ENCODE peak calls at places on chromosomes 6 and 20, in six cellular contexts. R, Q, J, B, S and L are unnamed samples.

GRCh38 chr6:142728367-142728766 is 216.6 kb downstream of the HIVEP2 start:
- DNase-seq in R (no peak), Q (no peak), J (no peak), B (no peak), S (no peak), L (no peak)

GRCh38 chr20:49489688-49490087 is 7.2 kb upstream of the KCNB1 start:
- DNase-seq in R (no peak), Q (no peak), J (no peak), B (no peak), S (no peak), L (no peak)

GRCh38 chr20:34547844-34548613 is 10.5 kb upstream of the MAP1LC3A start:
- DNase-seq in R (no peak), Q (no peak), J (no peak), B (no peak), S (no peak), L (no peak)

GRCh38 chr6:154382707-154383106 is 26.1 kb upstream of the IPCEF1 start:
- DNase-seq in R (no peak), Q (no peak), J (no peak), B (no peak), S (no peak), L (no peak)

GRCh38 chr6:170257376-170257775 is 33.5 kb downstream of the DLL1 start:
- DNase-seq in R (no peak), Q (no peak), J (no peak), B (no peak), S (peak; percentile 15), L (no peak)

GRCh38 chr6:148179786-148180185 is 162.9 kb upstream of the SASH1 start:
- DNase-seq in R (no peak), Q (peak; percentile 20), J (peak; percentile 44), B (peak; percentile 45), S (no peak), L (peak; percentile 64)

GRCh38 chr6:119608994-119609393 is 259.4 kb upstream of the MAN1A1 start:
- DNase-seq in R (no peak), Q (no peak), J (no peak), B (no peak), S (no peak), L (no peak)

GRCh38 chr20:5127204-5127858 is 523 bp downstream of the CDS2 start:
- DNase-seq in R (no peak), Q (peak; percentile 17), J (peak; percentile 38), B (no peak), S (peak; percentile 55), L (peak; percentile 62)

GRCh38 chr6:40252531-40253258 is 318.4 kb upstream of the MOCS1 start:
- DNase-seq in R (no peak), Q (no peak), J (no peak), B (no peak), S (no peak), L (no peak)

GRCh38 chr6:157519255-157520116 is 138.5 kb downstream of the ZDHHC14 start:
- DNase-seq in R (no peak), Q (no peak), J (no peak), B (no peak), S (no peak), L (no peak)

GRCh38 chr6:43990627-43991619 is 136.3 kb downstream of the MRPL14 start:
- DNase-seq in R (peak; percentile 88), Q (peak; percentile 45), J (peak; percentile 92), B (no peak), S (no peak), L (peak; percentile 69)

GRCh38 chr6:53669592-53669991 is 4.0 kb upstream of the KLHL31 start:
- DNase-seq in R (no peak), Q (no peak), J (no peak), B (no peak), S (no peak), L (no peak)
- TF ChIP-seq CTCF in R (no peak), Q (no peak), J (no peak), B (no peak), S (no peak), L (no peak)

GRCh38 chr6:27472182-27472616 is 706 bp downstream of the ZNF184 start:
- DNase-seq in R (peak; percentile 41), Q (peak; percentile 56), J (peak; percentile 69), B (peak; percentile 75), S (peak; percentile 52), L (no peak)

GRCh38 chr6:27472617-27473400 is at the start of gene ZNF184:
- DNase-seq in R (peak; percentile 93), Q (peak; percentile 98), J (peak; percentile 99), B (peak; percentile 96), S (peak; percentile 96), L (peak; percentile 97)

GRCh38 chr6:27474672-27475071 is 1.8 kb upstream of the ZNF184 start:
- DNase-seq in R (no peak), Q (no peak), J (no peak), B (no peak), S (no peak), L (no peak)

GRCh38 chr6:27476090-27476489 is 3.2 kb upstream of the ZNF184 start:
- DNase-seq in R (no peak), Q (no peak), J (no peak), B (no peak), S (no peak), L (no peak)

DNA sequence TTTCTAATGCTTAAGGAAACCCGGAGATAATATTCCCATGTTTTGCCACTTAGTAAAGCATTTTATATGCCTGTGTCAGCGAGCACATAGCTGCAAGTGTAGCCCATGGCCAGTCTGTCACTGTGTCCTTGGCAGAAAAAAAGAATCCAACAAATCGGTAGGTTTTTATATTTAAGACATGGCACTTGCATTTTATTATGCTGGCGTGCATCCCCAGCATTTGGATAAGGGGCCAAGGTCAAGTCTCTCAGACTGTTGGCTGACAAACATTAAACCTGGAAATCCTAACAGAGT is 1.2 kb upstream of the ZNF184 start:
- DNase-seq in R (no peak), Q (no peak), J (no peak), B (no peak), S (no peak), L (no peak)
- H3K4me3 ChIP-seq in R (no peak overlapping the region), Q (no peak overlapping the region), J (no peak overlapping the region), B (no peak overlapping the region), S (no peak overlapping the region), L (peak overlapping the region; percentile 81)

DNA sequence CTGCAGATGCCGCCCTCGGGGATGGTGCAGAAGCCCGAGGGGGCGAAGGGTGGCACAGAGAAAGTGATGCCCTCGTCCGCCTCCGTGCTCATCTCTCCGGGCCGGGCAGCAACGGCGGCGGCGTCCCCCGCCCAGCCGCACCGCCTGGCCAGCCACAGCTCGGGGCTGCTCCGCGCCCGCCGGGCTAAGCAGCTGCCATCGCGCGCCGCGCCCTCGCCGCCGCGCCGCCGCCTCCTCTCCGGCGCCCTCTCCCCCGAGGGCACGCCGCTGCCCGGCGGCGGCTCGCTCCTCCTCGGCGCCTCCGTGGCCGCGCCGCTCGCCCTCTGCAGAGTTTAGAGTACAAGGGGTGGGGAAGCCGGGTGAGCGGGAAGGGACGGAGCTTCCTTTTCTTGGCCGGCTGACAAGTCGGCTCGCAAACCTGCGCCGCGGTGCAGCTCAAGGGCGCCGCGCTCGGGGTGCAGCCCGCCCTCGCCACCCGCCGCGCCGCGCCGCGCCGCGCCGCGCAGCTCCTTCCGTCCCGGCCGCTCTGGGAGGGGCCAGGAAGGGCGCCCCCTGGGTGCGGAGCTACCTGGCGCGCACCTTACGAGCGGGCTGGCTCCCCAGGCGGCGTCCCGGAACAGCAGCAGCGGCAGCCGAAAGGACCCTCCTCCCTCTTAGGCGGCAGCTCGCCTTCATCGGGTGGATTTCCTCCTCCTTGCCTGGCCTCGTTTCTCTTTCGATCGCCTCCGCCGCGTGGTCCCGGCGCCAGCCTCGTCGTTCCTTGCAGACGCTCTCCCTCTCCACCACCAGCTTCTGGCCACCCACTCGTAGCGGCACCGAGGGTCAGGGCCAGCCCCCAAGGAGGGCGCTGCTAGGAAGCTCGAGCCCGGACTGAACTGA is at the start of gene MAP3K5:
- DNase-seq in R (peak; percentile 43), Q (peak; percentile 57), J (peak; percentile 89), B (peak; percentile 51), S (peak; percentile 78), L (peak; percentile 96)
- TF ChIP-seq CTCF in R (peak; percentile 44), Q (peak; percentile 25), J (peak; percentile 41), B (peak; percentile 50), S (peak; percentile 54), L (peak; percentile 52)

GRCh38 chr6:116387374-116387773 is 16.6 kb downstream of the DSE start:
- DNase-seq in R (no peak), Q (peak; percentile 57), J (peak; percentile 55), B (peak; percentile 56), S (no peak), L (peak; percentile 56)
- H3K4me3 ChIP-seq in R (no peak overlapping the region), Q (no peak overlapping the region), J (no peak overlapping the region), B (no peak overlapping the region), S (no peak overlapping the region), L (no peak overlapping the region)

GRCh38 chr6:26054659-26054936 is 32.6 kb upstream of the HFE start:
- DNase-seq in R (no peak), Q (no peak), J (no peak), B (no peak), S (no peak), L (no peak)

GRCh38 chr6:26056583-26057350 is 30.5 kb upstream of the HFE start:
- DNase-seq in R (no peak), Q (peak; percentile 24), J (peak; percentile 35), B (no peak), S (no peak), L (peak; percentile 46)

GRCh38 chr6:26053929-26054658 is 33.1 kb upstream of the HFE start:
- DNase-seq in R (no peak), Q (peak; percentile 19), J (peak; percentile 41), B (no peak), S (no peak), L (no peak)

GRCh38 chr6:26055670-26056582 is 31.3 kb upstream of the HFE start:
- DNase-seq in R (peak; percentile 61), Q (peak; percentile 85), J (peak; percentile 94), B (peak; percentile 82), S (peak; percentile 94), L (peak; percentile 97)

GRCh38 chr6:26054937-26055669 is 32.1 kb upstream of the HFE start:
- DNase-seq in R (peak; percentile 89), Q (peak; percentile 98), J (peak; percentile 97), B (peak; percentile 97), S (peak; percentile 91), L (peak; percentile 94)
- TF ChIP-seq CTCF in R (no peak), Q (peak; percentile 16), J (no peak), B (peak; percentile 17), S (peak; percentile 49), L (no peak)

GRCh38 chr20:406200-407096 is 1.7 kb upstream of the RBCK1 start:
- DNase-seq in R (no peak), Q (no peak), J (no peak), B (no peak), S (no peak), L (no peak)
- H3K4me3 ChIP-seq in R (no peak overlapping the region), Q (peak overlapping the region; percentile 62), J (no peak overlapping the region), B (no peak overlapping the region), S (no peak overlapping the region), L (no peak overlapping the region)

GRCh38 chr20:36548006-36548315 is 6.6 kb downstream of the MYL9 start:
- DNase-seq in R (no peak), Q (no peak), J (no peak), B (no peak), S (no peak), L (no peak)
- TF ChIP-seq CTCF in R (peak; percentile 34), Q (no peak), J (peak; percentile 13), B (peak; percentile 57), S (no peak), L (peak; percentile 7)